ENCODE peak calls at places on chromosomes 6 and 20, in seven cellular contexts. D is astrocyte; S is uterus; I is AG04450; T is CD8-positive, alpha-beta memory T cell; Y is colonic mucosa; C is tibial nerve. O is an unnamed sample.
A peak's percentile ranks its signal among the peaks of the same experiment; 100 is the strongest.

GRCh38 chr6:94673251-94673650 is 904.1 kb upstream of the MANEA start:
- DNase-seq in D (no peak), S (no peak), I (no peak), T (no peak), Y (no peak), C (no peak), O (no peak)

GRCh38 chr6:105519954-105520353 is 117.1 kb upstream of the PREP start:
- DNase-seq in D (no peak), S (no peak), I (no peak), T (no peak), Y (no peak), C (no peak), O (no peak)

GRCh38 chr6:101114703-101115102 is 233.6 kb upstream of the ASCC3 start:
- DNase-seq in D (peak; percentile 17), S (no peak), I (no peak), T (no peak), Y (peak; percentile 19), C (no peak), O (no peak)

GRCh38 chr6:150238857-150239407 is 96.1 kb downstream of the PPP1R14C start:
- DNase-seq in D (no peak), S (no peak), I (no peak), T (no peak), Y (no peak), C (no peak), O (no peak)

GRCh38 chr6:140774080-140774505 is 1358.6 kb upstream of the GJE1 start:
- DNase-seq in D (peak; percentile 88), S (no peak), I (peak; percentile 34), T (no peak), Y (no peak), C (no peak), O (no peak)

GRCh38 chr20:34420975-34421374 is 57.9 kb downstream of the ITCH start:
- DNase-seq in D (no peak), S (no peak), I (no peak), T (no peak), Y (no peak), C (no peak), O (no peak)

GRCh38 chr6:42782689-42783176 is 881 bp downstream of the BICRAL start:
- DNase-seq in D (peak; percentile 87), S (peak; percentile 81), I (peak; percentile 84), T (peak; percentile 65), Y (peak; percentile 80), C (peak; percentile 66), O (peak; percentile 80)

GRCh38 chr6:57255451-57256181 is 33.5 kb upstream of the RAB23 start:
- DNase-seq in D (no peak), S (no peak), I (no peak), T (no peak), Y (no peak), C (no peak), O (no peak)

GRCh38 chr6:4313044-4313686 is 177.8 kb upstream of the ECI2 start:
- DNase-seq in D (peak; percentile 95), S (no peak), I (peak; percentile 55), T (no peak), Y (peak; percentile 83), C (no peak), O (no peak)

GRCh38 chr6:31971279-31971992 is 502 bp downstream of the DXO start:
- DNase-seq in D (no peak), S (peak; percentile 40), I (no peak), T (no peak), Y (no peak), C (no peak), O (no peak)

GRCh38 chr6:140203611-140204553 is 829.4 kb upstream of the CITED2 start:
- DNase-seq in D (peak; percentile 52), S (no peak), I (peak; percentile 21), T (no peak), Y (no peak), C (no peak), O (no peak)

GRCh38 chr6:148776321-148776966 is 29.6 kb downstream of the UST start:
- DNase-seq in D (peak; percentile 81), S (peak; percentile 27), I (peak; percentile 39), T (no peak), Y (no peak), C (no peak), O (no peak)

GRCh38 chr6:132819405-132820145 is 5.2 kb downstream of the RPS12 start:
- DNase-seq in D (no peak), S (no peak), I (no peak), T (no peak), Y (no peak), C (no peak), O (no peak)

GRCh38 chr6:35146453-35146852 is 5.3 kb upstream of the TCP11 start:
- DNase-seq in D (no peak), S (no peak), I (no peak), T (no peak), Y (peak; percentile 60), C (peak; percentile 34), O (no peak)

GRCh38 chr6:41546475-41546865 is 289 bp downstream of the FOXP4 start:
- DNase-seq in D (peak; percentile 22), S (no peak), I (no peak), T (peak; percentile 39), Y (no peak), C (no peak), O (peak; percentile 55)

GRCh38 chr6:144993870-144994269 is 708.7 kb downstream of the UTRN start:
- DNase-seq in D (peak; percentile 44), S (no peak), I (no peak), T (no peak), Y (no peak), C (no peak), O (no peak)

GRCh38 chr6:109236140-109237081 is 141.1 kb downstream of the CEP57L1 start:
- DNase-seq in D (no peak), S (no peak), I (no peak), T (no peak), Y (no peak), C (no peak), O (no peak)

GRCh38 chr6:24323632-24324337 is 34.1 kb downstream of the DCDC2 start:
- DNase-seq in D (peak; percentile 87), S (no peak), I (no peak), T (no peak), Y (no peak), C (no peak), O (no peak)

GRCh38 chr6:64932486-64932885 is 774.5 kb downstream of the EYS start:
- DNase-seq in D (no peak), S (no peak), I (no peak), T (no peak), Y (no peak), C (no peak), O (no peak)

GRCh38 chr20:37162674-37163073 is 16.5 kb upstream of the RPN2 start:
- DNase-seq in D (no peak), S (no peak), I (no peak), T (no peak), Y (no peak), C (no peak), O (no peak)

GRCh38 chr6:30688569-30688968 is 2.1 kb upstream of the PPP1R18 start:
- DNase-seq in D (no peak), S (no peak), I (no peak), T (no peak), Y (no peak), C (no peak), O (no peak)

GRCh38 chr6:30591008-30591407 is 19.8 kb downstream of the ABCF1 start:
- DNase-seq in D (peak; percentile 41), S (no peak), I (peak; percentile 48), T (no peak), Y (no peak), C (no peak), O (no peak)

GRCh38 chr6:153816306-153816845 is 222.7 kb upstream of the OPRM1 start:
- DNase-seq in D (no peak), S (no peak), I (no peak), T (no peak), Y (no peak), C (no peak), O (no peak)

GRCh38 chr6:130632288-130632687 is 194.9 kb upstream of the SMLR1 start:
- DNase-seq in D (no peak), S (no peak), I (no peak), T (no peak), Y (no peak), C (no peak), O (no peak)

GRCh38 chr20:62387219-62387913 is 463 bp downstream of the RPS21 start:
- DNase-seq in D (no peak), S (no peak), I (no peak), T (no peak), Y (no peak), C (no peak), O (no peak)

GRCh38 chr6:44829811-44830210 is 442.3 kb downstream of the CDC5L start:
- DNase-seq in D (no peak), S (no peak), I (no peak), T (no peak), Y (no peak), C (no peak), O (no peak)
- H3K27ac ChIP-seq in D (no peak overlapping the region), S (no peak overlapping the region), I (no peak overlapping the region), T (no peak overlapping the region), Y (no peak overlapping the region), C (no peak overlapping the region), O (no peak overlapping the region)

GRCh38 chr6:151629791-151630190 is 136.0 kb downstream of the CCDC170 start:
- DNase-seq in D (no peak), S (no peak), I (no peak), T (no peak), Y (no peak), C (no peak), O (no peak)
- H3K27ac ChIP-seq in D (no peak overlapping the region), S (peak overlapping the region; percentile 35), I (no peak overlapping the region), T (no peak overlapping the region), Y (no peak overlapping the region), C (no peak overlapping the region), O (no peak overlapping the region)

GRCh38 chr6:75791881-75792280 is 42.8 kb downstream of the MYO6 start:
- DNase-seq in D (no peak), S (no peak), I (no peak), T (no peak), Y (no peak), C (no peak), O (no peak)
- H3K27ac ChIP-seq in D (no peak overlapping the region), S (no peak overlapping the region), I (no peak overlapping the region), T (no peak overlapping the region), Y (no peak overlapping the region), C (no peak overlapping the region), O (no peak overlapping the region)

GRCh38 chr20:23155141-23155590 is 69.0 kb upstream of the CD93 start:
- DNase-seq in D (no peak), S (no peak), I (no peak), T (no peak), Y (no peak), C (no peak), O (no peak)
- H3K27ac ChIP-seq in D (no peak overlapping the region), S (no peak overlapping the region), I (no peak overlapping the region), T (peak overlapping the region; percentile 65), Y (no peak overlapping the region), C (peak overlapping the region; percentile 47), O (no peak overlapping the region)

GRCh38 chr6:138031850-138032249 is 75.4 kb downstream of the PERP start:
- DNase-seq in D (no peak), S (no peak), I (no peak), T (no peak), Y (no peak), C (no peak), O (no peak)
- H3K27ac ChIP-seq in D (no peak overlapping the region), S (no peak overlapping the region), I (no peak overlapping the region), T (no peak overlapping the region), Y (no peak overlapping the region), C (no peak overlapping the region), O (no peak overlapping the region)

DNA sequence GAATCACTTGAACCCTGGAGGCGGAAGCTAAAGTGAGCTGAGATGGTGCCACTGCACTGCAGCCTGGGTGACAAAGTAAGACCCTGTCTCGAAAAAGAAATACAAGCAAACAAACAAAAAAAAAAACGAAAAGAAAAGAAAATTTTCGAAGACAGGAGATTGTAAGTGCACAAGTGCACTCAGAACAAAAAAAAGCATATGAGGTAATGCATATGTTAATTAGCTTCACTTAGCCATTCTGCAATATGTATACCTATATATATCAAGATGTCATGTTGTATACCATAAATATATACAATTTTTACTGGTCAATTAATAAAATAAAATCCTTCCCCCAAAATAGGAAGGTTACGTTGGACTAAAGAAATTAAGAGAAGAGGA is 127.5 kb downstream of the RIN2 start:
- DNase-seq in D (no peak), S (no peak), I (no peak), T (no peak), Y (no peak), C (no peak), O (no peak)
- H3K27ac ChIP-seq in D (no peak overlapping the region), S (peak overlapping the region; percentile 89), I (peak overlapping the region; percentile 50), T (no peak overlapping the region), Y (peak overlapping the region; percentile 96), C (peak overlapping the region; percentile 70), O (no peak overlapping the region)